ENCODE peak calls at places on chromosomes 12 and 14, in five cellular contexts. H is aorta; E is CD4-positive, alpha-beta memory T cell; N is lung; Q is effector memory CD4-positive, alpha-beta T cell. L is an unnamed sample.

GRCh38 chr12:69059465-69060457 is 126.8 kb upstream of the CPM start:
- DNase-seq in N (no peak), E (no peak), Q (no peak), H (no peak), L (peak; percentile 78)

GRCh38 chr14:30915596-30915995 is 41.2 kb downstream of the COCH start:
- DNase-seq in H (no peak), Q (no peak), N (no peak), E (no peak), L (no peak)

GRCh38 chr12:4780624-4781023 is 60.4 kb downstream of the GALNT8 start:
- DNase-seq in E (no peak), H (peak; percentile 60), Q (no peak), N (no peak), L (no peak)

GRCh38 chr12:110940933-110941332 is 20.6 kb upstream of the MYL2 start:
- DNase-seq in Q (no peak), H (no peak), E (no peak), N (no peak), L (no peak)

GRCh38 chr12:2179953-2180736 is 127.4 kb downstream of the CACNA1C start:
- DNase-seq in E (no peak), H (peak; percentile 91), Q (no peak), N (no peak), L (peak; percentile 92)

GRCh38 chr12:101570022-101570421 is 24.7 kb upstream of the MYBPC1 start:
- DNase-seq in E (no peak), Q (no peak), N (no peak), H (no peak), L (peak; percentile 55)

GRCh38 chr14:103562385-103563088 is at the start of the genes BAG5 and COA8:
- DNase-seq in Q (peak; percentile 66), N (peak; percentile 82), H (peak; percentile 93), E (peak; percentile 91), L (peak; percentile 84)

GRCh38 chr12:103571286-103571685 is 15.8 kb upstream of the STAB2 start:
- DNase-seq in Q (no peak), H (no peak), N (no peak), E (no peak), L (no peak)

GRCh38 chr12:74129702-74130101 is 407.9 kb upstream of the ATXN7L3B start:
- DNase-seq in N (no peak), H (no peak), Q (no peak), E (no peak), L (no peak)

GRCh38 chr12:3097836-3098235 is 20.7 kb downstream of the TSPAN9 start:
- DNase-seq in Q (no peak), N (no peak), E (no peak), H (peak; percentile 60), L (no peak)

GRCh38 chr12:823043-823698 is 70.8 kb downstream of the WNK1 start:
- DNase-seq in H (no peak), E (no peak), N (no peak), Q (no peak), L (no peak)

GRCh38 chr12:124567673-124568373 is 411 bp upstream of the NCOR2 start:
- DNase-seq in H (peak; percentile 98), E (peak; percentile 83), N (peak; percentile 95), Q (peak; percentile 70), L (peak; percentile 99)
- H3K4me3 ChIP-seq in H (no peak overlapping the region), E (peak overlapping the region; percentile 59), N (no peak overlapping the region), Q (peak overlapping the region; percentile 71), L (peak overlapping the region; percentile 33)

DNA sequence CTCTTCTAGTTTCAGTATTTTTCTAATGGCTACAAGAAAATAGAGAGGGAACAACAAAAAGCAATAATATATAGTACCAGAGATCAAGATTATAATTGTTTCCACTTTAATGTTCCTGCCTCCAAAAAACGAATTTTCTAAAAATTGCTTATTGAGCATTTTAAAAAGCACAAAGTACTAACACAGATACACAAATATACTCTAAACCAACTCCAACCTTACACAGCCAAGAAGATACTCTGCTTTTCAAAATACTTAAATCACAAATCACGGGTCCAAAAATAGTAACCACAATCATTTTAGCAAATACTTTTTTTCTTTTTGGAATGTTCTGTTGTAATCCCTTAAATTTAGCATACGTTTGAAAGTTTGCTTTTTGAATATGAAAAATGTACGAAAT is 2.0 kb downstream of the YAF2 start:
- DNase-seq in E (no peak), H (no peak), Q (no peak), N (no peak), L (peak; percentile 43)
- H3K4me3 ChIP-seq in E (no peak overlapping the region), H (no peak overlapping the region), Q (no peak overlapping the region), N (no peak overlapping the region), L (no peak overlapping the region)

GRCh38 chr12:106135781-106136180 is 3.0 kb downstream of the NUAK1 start:
- DNase-seq in H (no peak), N (no peak), Q (no peak), E (peak; percentile 2), L (peak; percentile 70)
- H3K4me3 ChIP-seq in H (peak overlapping the region; percentile 37), N (no peak overlapping the region), Q (no peak overlapping the region), E (no peak overlapping the region), L (peak overlapping the region; percentile 46)

DNA sequence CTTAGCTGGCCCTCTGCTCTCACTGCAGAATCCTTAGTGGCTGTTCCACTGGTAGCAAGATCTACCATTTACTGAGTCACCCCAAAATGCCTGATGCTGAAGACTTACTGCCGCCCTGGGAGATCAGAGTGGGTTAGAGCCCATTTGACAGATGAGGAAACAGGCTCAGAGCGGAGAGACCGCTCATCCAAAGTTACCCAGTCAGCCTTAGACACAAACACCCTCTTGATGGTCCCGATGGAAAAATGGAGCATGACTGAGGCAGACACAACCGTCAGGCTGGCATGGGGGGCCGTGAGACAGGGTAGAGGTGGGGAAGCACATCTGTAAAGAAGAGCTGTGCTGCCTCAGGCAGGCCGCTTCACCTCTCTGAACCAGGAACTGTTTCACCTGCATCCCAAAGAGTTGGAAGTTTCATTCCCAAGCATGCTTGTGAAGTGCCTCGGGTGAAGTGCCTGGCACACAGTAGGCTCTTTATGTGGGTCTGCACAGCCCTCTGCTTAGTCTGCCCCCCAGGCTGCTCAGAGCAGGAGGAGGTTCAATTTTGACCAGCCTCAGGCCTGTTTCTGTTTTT is 581 bp upstream of the SERPINA1 start:
- DNase-seq in H (no peak), Q (no peak), E (no peak), N (no peak), L (no peak)
- H3K4me3 ChIP-seq in H (no peak overlapping the region), Q (no peak overlapping the region), E (no peak overlapping the region), N (no peak overlapping the region), L (no peak overlapping the region)

GRCh38 chr12:120197542-120197887 is 3.0 kb upstream of the GCN1 start:
- DNase-seq in N (no peak), E (no peak), H (no peak), Q (no peak), L (no peak)
- H3K4me3 ChIP-seq in N (no peak overlapping the region), E (no peak overlapping the region), H (no peak overlapping the region), Q (no peak overlapping the region), L (no peak overlapping the region)

GRCh38 chr14:50871223-50871622 is 630 bp upstream of the ABHD12B start:
- DNase-seq in E (no peak), Q (no peak), H (no peak), N (no peak), L (no peak)

GRCh38 chr14:50875359-50876090 is 3.7 kb downstream of the ABHD12B start:
- DNase-seq in H (no peak), E (peak; percentile 60), N (no peak), Q (peak; percentile 12), L (peak; percentile 26)

GRCh38 chr14:50874842-50875241 is 3.0 kb downstream of the ABHD12B start:
- DNase-seq in N (no peak), E (no peak), Q (no peak), H (no peak), L (no peak)

DNA sequence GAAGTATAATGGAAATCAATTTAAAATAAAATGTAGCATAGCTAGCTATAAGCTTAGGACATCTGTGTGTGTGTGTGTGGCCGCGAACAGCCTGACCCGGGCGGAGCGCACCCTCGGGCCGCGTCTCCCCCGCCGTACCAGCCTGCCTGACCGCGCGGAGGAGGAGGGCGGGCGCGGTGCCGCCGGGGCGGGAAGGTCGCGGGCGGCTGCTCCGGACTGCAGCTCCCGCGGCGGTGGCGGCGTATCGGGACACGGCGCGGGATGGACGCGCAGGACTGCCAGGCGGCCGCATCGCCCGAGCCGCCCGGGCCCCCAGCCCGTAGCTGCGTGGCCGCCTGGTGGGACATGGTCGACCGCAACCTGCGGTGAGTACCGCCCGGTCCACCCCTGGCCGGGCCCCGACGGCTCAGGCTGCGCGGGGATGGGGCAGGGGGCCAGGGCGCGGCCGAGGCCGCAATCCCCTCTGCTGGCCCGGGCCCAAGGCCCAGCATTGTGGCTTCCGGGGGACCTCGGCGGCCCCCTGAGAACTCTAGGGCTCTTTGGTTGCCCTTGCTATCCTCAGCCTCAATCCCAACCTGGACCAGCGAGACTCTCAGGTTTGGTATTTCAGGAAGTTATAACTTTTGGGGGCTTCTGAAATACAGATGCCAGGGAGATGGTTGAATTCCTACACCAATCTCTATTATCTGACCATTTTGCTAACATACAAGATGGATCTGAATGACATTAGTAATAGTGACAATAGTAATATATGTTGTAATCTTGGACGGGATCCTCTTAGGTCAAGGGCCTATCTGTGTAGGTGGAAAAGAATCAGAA is at the start of gene ABHD12B:
- DNase-seq in N (no peak), E (no peak), H (no peak), Q (no peak), L (peak; percentile 3)
- H3K4me3 ChIP-seq in N (no peak within 1 kb of the TSS), E (no peak within 1 kb of the TSS), H (no peak within 1 kb of the TSS), Q (no peak within 1 kb of the TSS), L (no peak within 1 kb of the TSS)

DNA sequence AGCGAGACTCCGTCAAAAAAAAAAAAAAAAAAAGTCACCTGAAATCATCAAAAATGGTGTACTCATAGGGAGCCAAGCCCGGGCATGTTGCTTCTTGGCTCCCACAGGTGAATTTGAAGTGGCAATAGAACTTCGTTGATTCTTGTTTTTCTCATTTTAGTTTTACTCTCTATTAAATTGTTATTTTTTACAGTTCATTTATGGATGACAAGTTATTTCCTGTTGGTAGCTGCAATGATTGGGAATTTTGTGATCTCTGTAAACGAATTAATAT is 1.3 kb downstream of the TM7SF3 start:
- DNase-seq in E (no peak), Q (no peak), H (no peak), N (no peak), L (no peak)
- H3K4me3 ChIP-seq in E (peak overlapping the region; percentile 82), Q (no peak overlapping the region), H (no peak overlapping the region), N (no peak overlapping the region), L (no peak overlapping the region)

GRCh38 chr14:61374284-61374683 is 52.9 kb downstream of the PRKCH start:
- DNase-seq in E (no peak), H (no peak), N (no peak), Q (no peak), L (no peak)
- H3K4me3 ChIP-seq in E (no peak overlapping the region), H (no peak overlapping the region), N (no peak overlapping the region), Q (no peak overlapping the region), L (no peak overlapping the region)

GRCh38 chr12:29503283-29503682 is 5.8 kb upstream of the OVCH1 start:
- DNase-seq in Q (no peak), N (no peak), H (no peak), E (no peak), L (no peak)
- H3K4me3 ChIP-seq in Q (no peak overlapping the region), N (no peak overlapping the region), H (no peak overlapping the region), E (no peak overlapping the region), L (no peak overlapping the region)